ENCODE peak calls at places on chromosome 3, in six cellular contexts. E, I, J, S, M and B are unnamed samples.

GRCh38 chr3:72914383-72914782 is 26.5 kb downstream of the GXYLT2 start:
- DNase-seq in E (no peak), I (no peak), J (no peak), S (no peak), M (no peak), B (no peak)

GRCh38 chr3:124886168-124887051 is 755 bp downstream of the ITGB5 start:
- DNase-seq in E (peak), I (peak), J (no peak), S (peak), M (peak), B (no peak)

GRCh38 chr3:160470181-160470580 is 20.6 kb upstream of the TRIM59 start:
- DNase-seq in E (no peak), I (no peak), J (no peak), S (no peak), M (no peak), B (no peak)

GRCh38 chr3:100982710-100983109 is 10.5 kb downstream of the ABI3BP start:
- DNase-seq in E (no peak), I (no peak), J (no peak), S (peak), M (peak), B (no peak)

GRCh38 chr3:168117059-168117458 is 21.3 kb upstream of the GOLIM4 start:
- DNase-seq in E (peak), I (no peak), J (no peak), S (peak), M (no peak), B (no peak)

GRCh38 chr3:107981471-107982111 is 109.2 kb downstream of the CD47 start:
- DNase-seq in E (peak), I (no peak), J (no peak), S (peak), M (peak), B (no peak)

GRCh38 chr3:73571238-73571741 is 53.5 kb downstream of the PDZRN3 start:
- DNase-seq in E (no peak), I (no peak), J (no peak), S (no peak), M (no peak), B (no peak)

GRCh38 chr3:18512007-18512406 is 86.9 kb upstream of the SATB1 start:
- DNase-seq in E (no peak), I (no peak), J (no peak), S (no peak), M (no peak), B (no peak)

GRCh38 chr3:170180107-170180951 is 1.2 kb downstream of the PHC3 start:
- DNase-seq in E (no peak), I (peak), J (no peak), S (peak), M (no peak), B (no peak)

GRCh38 chr3:171461087-171461917 is 1.1 kb upstream of the TNIK start:
- DNase-seq in E (no peak), I (peak), J (no peak), S (peak), M (no peak), B (peak)
- H3K27ac ChIP-seq in E (peak), I (peak), J (peak), S (no peak), M (peak), B (peak)

DNA sequence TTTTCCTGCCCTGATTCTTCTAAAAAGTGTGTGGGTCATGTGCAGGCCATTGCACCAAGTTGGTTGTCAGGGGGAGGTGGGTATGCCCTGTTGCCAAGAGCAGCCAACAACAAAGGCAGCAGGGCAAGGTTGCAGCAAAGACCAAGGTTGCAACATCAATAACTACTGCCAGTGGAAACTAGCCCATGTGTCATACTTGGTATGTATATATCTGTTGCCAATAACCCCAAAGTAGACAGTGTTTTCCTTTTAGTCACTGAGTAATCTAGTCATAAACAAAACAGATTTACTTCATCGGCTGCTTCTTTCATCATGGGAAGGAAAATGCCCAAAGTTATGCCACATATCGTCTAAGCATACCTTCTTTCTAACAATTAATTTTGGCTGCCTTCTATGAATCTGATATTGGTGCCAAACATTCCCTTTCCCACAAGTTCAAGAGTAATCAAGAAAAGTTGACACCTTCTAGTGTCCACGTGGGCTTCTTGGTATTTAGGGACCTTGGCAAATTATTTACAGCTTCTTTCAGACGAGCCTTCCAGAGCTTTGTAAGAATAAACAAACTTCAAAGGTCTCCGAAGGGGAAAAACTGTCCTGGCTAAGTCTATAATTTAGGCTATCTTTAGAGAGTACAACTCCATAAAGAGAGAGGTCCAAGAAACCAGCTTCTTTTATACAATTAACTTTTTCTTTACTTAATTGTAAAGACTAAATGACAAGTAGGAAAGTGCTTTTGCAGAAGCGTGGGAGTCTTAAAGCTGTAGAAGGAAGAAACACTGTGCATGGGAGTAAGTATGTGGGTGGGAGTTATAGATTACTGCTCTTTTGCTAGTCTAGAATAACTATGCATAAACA is 10.1 kb upstream of the MBNL1 start:
- DNase-seq in E (peak), I (peak), J (peak), S (peak), M (peak), B (peak)
- H3K27ac ChIP-seq in E (peak), I (peak), J (peak), S (peak), M (no peak), B (peak)

DNA sequence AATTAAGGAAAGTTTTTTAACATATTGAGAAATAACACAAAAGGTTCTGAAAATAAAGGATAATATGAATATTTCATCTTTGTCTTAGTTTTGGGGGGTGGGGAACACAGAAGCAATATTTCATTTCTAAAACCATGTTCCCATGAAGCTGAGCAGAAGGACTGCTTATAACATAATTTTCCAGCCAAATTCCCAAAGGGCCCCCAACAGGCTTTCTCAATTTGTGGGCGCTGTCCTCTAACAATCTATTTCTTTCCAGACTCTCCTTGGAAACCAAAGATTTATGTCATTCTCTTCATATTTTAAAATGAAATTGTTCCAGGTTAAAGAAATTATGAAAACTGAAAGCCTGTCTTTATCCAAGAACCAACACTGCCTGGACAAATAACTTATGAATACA is 273.5 kb downstream of the ZBTB20 start:
- DNase-seq in E (no peak), I (no peak), J (no peak), S (no peak), M (no peak), B (no peak)
- H3K27ac ChIP-seq in E (no peak), I (no peak), J (no peak), S (no peak), M (no peak), B (no peak)

GRCh38 chr3:84958495-84959469 is at the start of gene CADM2:
- DNase-seq in E (peak), I (peak), J (no peak), S (peak), M (peak), B (peak)
- H3K27ac ChIP-seq in E (no peak), I (no peak), J (no peak), S (no peak), M (peak), B (no peak)

DNA sequence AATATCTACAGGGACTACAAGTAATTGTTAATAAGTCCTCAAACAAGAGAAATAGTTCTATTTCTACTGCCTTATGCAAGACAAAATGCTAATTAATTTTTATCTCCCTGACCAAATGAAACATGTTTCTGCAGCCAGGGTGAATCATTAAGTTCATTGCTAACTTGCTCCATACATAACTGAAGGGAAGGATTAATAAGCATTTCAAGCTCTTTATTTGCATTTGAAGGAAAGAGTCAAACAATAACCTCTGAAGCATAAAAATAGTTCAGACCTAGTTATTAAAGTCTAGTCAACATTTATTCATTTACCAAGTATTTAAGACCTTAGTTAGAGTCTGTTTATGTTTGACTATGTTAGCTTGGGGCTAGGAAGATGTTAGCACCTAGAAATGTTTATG is 120.0 kb downstream of the ATP1B3 start:
- DNase-seq in E (no peak), I (no peak), J (no peak), S (peak), M (no peak), B (no peak)
- H3K27ac ChIP-seq in E (no peak), I (no peak), J (no peak), S (no peak), M (no peak), B (no peak)

GRCh38 chr3:183013857-183014256 is 33.5 kb upstream of the DCUN1D1 start:
- DNase-seq in E (no peak), I (no peak), J (no peak), S (no peak), M (no peak), B (no peak)

GRCh38 chr3:183013074-183013473 is 32.7 kb upstream of the DCUN1D1 start:
- DNase-seq in E (no peak), I (no peak), J (no peak), S (no peak), M (no peak), B (no peak)

GRCh38 chr3:183018416-183019192 is 38.3 kb upstream of the DCUN1D1 start:
- DNase-seq in E (no peak), I (no peak), J (no peak), S (no peak), M (no peak), B (no peak)

DNA sequence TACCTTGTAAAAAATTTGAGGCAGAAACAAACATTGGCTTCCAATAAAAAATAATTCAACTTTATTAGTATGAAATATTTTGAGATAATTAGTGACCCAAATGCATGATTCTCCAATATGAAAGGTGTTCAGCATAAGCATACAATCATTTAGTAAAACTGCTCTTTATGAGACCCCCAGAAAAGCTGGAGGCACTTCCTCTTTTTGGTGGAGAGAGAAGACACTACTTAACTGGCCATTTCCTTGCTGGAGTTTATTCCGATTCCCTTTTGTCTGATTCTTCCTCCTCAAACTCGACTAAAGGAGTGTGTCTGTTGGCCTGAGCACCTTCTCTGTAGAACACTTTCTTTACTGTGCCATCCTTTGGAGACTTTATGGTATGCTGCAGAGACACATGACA is 34.8 kb upstream of the DCUN1D1 start:
- DNase-seq in E (no peak), I (no peak), J (no peak), S (no peak), M (no peak), B (no peak)
- H3K27ac ChIP-seq in E (no peak), I (no peak), J (no peak), S (no peak), M (no peak), B (no peak)

GRCh38 chr3:62335196-62335595 is 38.2 kb downstream of the FEZF2 start:
- DNase-seq in E (no peak), I (no peak), J (no peak), S (no peak), M (no peak), B (no peak)
- H3K27ac ChIP-seq in E (no peak), I (no peak), J (no peak), S (no peak), M (no peak), B (no peak)